ENCODE peak calls at places on chromosome 15, in four cellular contexts. G is iris pigment epithelial cell, L is ELR, Z is T-helper 2 cell. J is an unnamed sample.

GRCh38 chr15:42800731-42801474 is 64.0 kb upstream of the CDAN1 start:
- DNase-seq in G (no peak), L (peak), Z (no peak), J (no peak)

GRCh38 chr15:52406601-52407000 is 111.0 kb upstream of the MYO5C start:
- DNase-seq in G (no peak), L (no peak), Z (no peak), J (no peak)

GRCh38 chr15:40093224-40093842 is 15.3 kb downstream of the BMF start:
- DNase-seq in G (no peak), L (no peak), Z (no peak), J (no peak)

GRCh38 chr15:52678036-52678467 is 1.1 kb downstream of the ATOSA start:
- DNase-seq in G (peak), L (peak), Z (no peak), J (peak)

GRCh38 chr15:48394172-48394571 is 62.9 kb downstream of the DUT start:
- DNase-seq in G (no peak), L (no peak), Z (no peak), J (peak)

GRCh38 chr15:52858388-52859176 is 68.4 kb upstream of the ONECUT1 start:
- DNase-seq in G (no peak), L (no peak), Z (no peak), J (peak)

GRCh38 chr15:96330450-96331140 is at the start of gene NR2F2:
- DNase-seq in G (peak), L (peak), Z (no peak), J (peak)

GRCh38 chr15:40344631-40345120 is 3.9 kb upstream of the CCDC9B start:
- DNase-seq in G (peak), L (peak), Z (no peak), J (peak)

GRCh38 chr15:58332676-58333400 is 99.0 kb upstream of the LIPC start:
- DNase-seq in G (peak), L (peak), Z (no peak), J (no peak)

GRCh38 chr15:25057574-25057973 is 102.8 kb downstream of the SNRPN start:
- DNase-seq in G (no peak), L (no peak), Z (no peak), J (no peak)

GRCh38 chr15:74196175-74196574 is 6.4 kb downstream of the STRA6 start:
- DNase-seq in G (peak), L (peak), Z (no peak), J (peak)

GRCh38 chr15:98121514-98121913 is 161.0 kb downstream of the ARRDC4 start:
- DNase-seq in G (no peak), L (no peak), Z (no peak), J (no peak)

GRCh38 chr15:59138243-59138642 is 33.3 kb downstream of the CCNB2 start:
- DNase-seq in G (peak), L (peak), Z (peak), J (peak)

GRCh38 chr15:48415036-48415886 is 84.0 kb downstream of the DUT start:
- DNase-seq in G (peak), L (peak), Z (no peak), J (no peak)

GRCh38 chr15:92843819-92844218 is 56.3 kb upstream of the CHD2 start:
- DNase-seq in G (no peak), L (no peak), Z (no peak), J (no peak)

GRCh38 chr15:77821188-77821958 is 188.7 kb upstream of the LINGO1 start:
- DNase-seq in G (peak), L (peak), Z (no peak), J (peak)